ENCODE peak calls at places on chromosomes 7 and 10, in ten cellular contexts. R, K, E, Z, U, S, D, T, J and M are unnamed samples.

GRCh38 chr10:34875061-34875460 is 60.0 kb upstream of the PARD3 start:
- DNase-seq in R (no peak), K (no peak), E (no peak), Z (no peak), U (no peak), S (no peak), D (no peak), T (no peak), J (no peak), M (no peak)

GRCh38 chr7:42272793-42273665 is 36.0 kb upstream of the GLI3 start:
- DNase-seq in R (no peak), K (no peak), E (no peak), Z (no peak), U (peak), S (no peak), D (no peak), T (peak), J (no peak), M (no peak)

GRCh38 chr10:126014309-126014708 is 117.9 kb downstream of the FANK1 start:
- DNase-seq in R (no peak), K (no peak), E (no peak), Z (no peak), U (no peak), S (no peak), D (no peak), T (peak), J (no peak), M (no peak)

GRCh38 chr10:521844-522243 is 167.6 kb downstream of the DIP2C start:
- DNase-seq in R (no peak), K (no peak), E (no peak), Z (no peak), U (no peak), S (no peak), D (no peak), T (no peak), J (no peak), M (no peak)

GRCh38 chr7:1081931-1082401 is 5.9 kb upstream of the GPER1 start:
- DNase-seq in R (no peak), K (peak), E (no peak), Z (peak), U (no peak), S (no peak), D (no peak), T (peak), J (no peak), M (no peak)

GRCh38 chr7:84484502-84485079 is 290.0 kb upstream of the SEMA3A start:
- DNase-seq in R (no peak), K (no peak), E (no peak), Z (no peak), U (no peak), S (no peak), D (no peak), T (peak), J (no peak), M (no peak)

GRCh38 chr7:23431596-23432284 is 38.6 kb downstream of the IGF2BP3 start:
- DNase-seq in R (no peak), K (no peak), E (no peak), Z (no peak), U (peak), S (no peak), D (no peak), T (no peak), J (no peak), M (no peak)

GRCh38 chr10:79185067-79185774 is 116.5 kb downstream of the ZMIZ1 start:
- DNase-seq in R (no peak), K (no peak), E (no peak), Z (no peak), U (no peak), S (no peak), D (no peak), T (peak), J (no peak), M (no peak)

GRCh38 chr10:49385939-49386922 is 9.7 kb downstream of the DRGX start:
- DNase-seq in R (no peak), K (no peak), E (no peak), Z (no peak), U (no peak), S (no peak), D (no peak), T (no peak), J (no peak), M (no peak)